ENCODE peak calls at places on chromosome 22, in nine cellular contexts. U is left lung; H is CD8-positive, alpha-beta memory T cell; B is thyroid gland; E is IMR-90; D is mammary epithelial cell; Y is CD8-positive, alpha-beta T cell; O is A549; W is tibial artery. X is an unnamed sample.
A peak's percentile ranks its signal among the peaks of the same experiment; 100 is the strongest.

GRCh38 chr22:17970205-17970708 is 54.1 kb downstream of the MICAL3 start:
- DNase-seq in H (no peak), W (no peak), U (no peak), Y (no peak), B (no peak), O (no peak), D (no peak), E (peak; percentile 85), X (no peak)

GRCh38 chr22:35134637-35135036 is 68.7 kb downstream of the ISX start:
- DNase-seq in W (no peak), O (no peak), Y (no peak), D (no peak), U (no peak), H (no peak), E (no peak), B (no peak), X (no peak)

GRCh38 chr22:36194971-36195370 is 6.6 kb downstream of the APOL4 start:
- DNase-seq in E (peak; percentile 77), Y (peak; percentile 41), B (peak; percentile 58), D (peak; percentile 32), H (no peak), W (no peak), O (peak; percentile 59), U (peak; percentile 67), X (peak; percentile 83)

GRCh38 chr22:43050995-43051394 is 36.0 kb upstream of the PACSIN2 start:
- DNase-seq in O (peak; percentile 46), U (no peak), D (no peak), H (no peak), E (no peak), B (no peak), W (no peak), Y (no peak), X (no peak)

GRCh38 chr22:41352058-41352457 is 29.7 kb upstream of the TEF start:
- DNase-seq in E (peak; percentile 55), W (no peak), B (no peak), Y (no peak), O (peak; percentile 56), H (no peak), U (no peak), D (peak; percentile 50), X (no peak)

GRCh38 chr22:44391026-44391425 is 78.3 kb upstream of the SHISAL1 start:
- DNase-seq in B (no peak), W (peak; percentile 32), U (peak; percentile 27), H (no peak), E (no peak), Y (no peak), D (no peak), O (no peak), X (no peak)

GRCh38 chr22:26956346-26956745 is 299.0 kb downstream of the MIAT start:
- DNase-seq in W (no peak), O (no peak), U (no peak), Y (no peak), E (no peak), B (peak; percentile 83), H (no peak), D (no peak), X (no peak)

GRCh38 chr22:46861968-46862367 is 99.5 kb downstream of the TBC1D22A start:
- DNase-seq in U (no peak), D (no peak), Y (no peak), H (no peak), B (no peak), W (peak; percentile 32), O (no peak), E (no peak), X (no peak)

GRCh38 chr22:17213976-17214375 is 5.3 kb downstream of the ADA2 start:
- DNase-seq in W (no peak), H (no peak), B (peak; percentile 56), O (peak; percentile 24), U (peak; percentile 60), E (peak; percentile 3), D (no peak), Y (peak; percentile 59), X (peak; percentile 73)

GRCh38 chr22:48653929-48654328 is 1173.7 kb downstream of the BRD1 start:
- DNase-seq in O (no peak), B (no peak), U (no peak), W (no peak), Y (no peak), H (no peak), E (no peak), D (no peak), X (no peak)

GRCh38 chr22:24952837-24953293 is 349 bp downstream of the KIAA1671 start:
- DNase-seq in E (peak; percentile 7), D (peak; percentile 73), W (peak; percentile 77), H (no peak), Y (no peak), B (peak; percentile 69), U (peak; percentile 34), O (peak; percentile 67), X (no peak)

GRCh38 chr22:42720263-42721044 is at the start of gene A4GALT:
- DNase-seq in O (no peak), E (no peak), W (no peak), H (no peak), D (no peak), B (no peak), Y (no peak), U (no peak), X (no peak)

DNA sequence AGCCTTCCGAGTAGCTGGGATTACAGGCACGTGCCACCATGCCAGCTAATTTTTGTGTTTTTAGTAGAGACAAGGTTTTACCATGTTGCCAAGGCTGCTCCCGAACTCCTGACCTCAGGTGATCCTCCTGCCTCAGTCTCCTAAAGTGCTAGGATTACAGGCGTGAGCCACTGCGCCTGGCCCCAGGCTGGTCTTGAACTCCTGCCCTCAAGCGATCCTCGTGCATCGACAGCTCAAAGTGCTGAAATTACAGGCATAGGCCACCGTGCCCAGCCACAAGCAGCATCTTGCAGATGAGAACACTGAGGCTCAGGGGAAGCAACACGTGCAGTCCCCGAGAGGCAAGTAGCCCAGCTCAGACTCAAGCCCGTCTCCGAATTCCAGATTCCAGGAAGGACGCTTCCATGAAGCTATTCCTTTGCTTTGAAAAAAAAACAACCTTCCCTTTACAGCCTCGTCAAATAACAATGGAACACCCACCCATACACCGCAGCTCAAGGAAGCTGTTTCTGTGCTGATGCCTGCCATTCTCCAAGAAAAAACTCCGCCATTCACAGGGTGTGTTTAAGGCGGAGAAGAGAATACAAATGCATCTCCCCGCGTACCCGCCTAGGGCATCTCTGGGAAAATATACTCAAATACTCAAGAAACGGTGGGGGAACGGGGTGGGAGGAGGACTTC is 34.5 kb upstream of the PDGFB start:
- DNase-seq in H (no peak), O (no peak), U (no peak), B (no peak), D (no peak), Y (no peak), W (no peak), E (no peak), X (no peak)
- H3K27ac ChIP-seq in H (no peak overlapping the region), O (no peak overlapping the region), U (peak overlapping the region; percentile 13), B (no peak overlapping the region), D (no peak overlapping the region), Y (no peak overlapping the region), W (no peak overlapping the region), E (no peak overlapping the region), X (peak overlapping the region; percentile 0)

DNA sequence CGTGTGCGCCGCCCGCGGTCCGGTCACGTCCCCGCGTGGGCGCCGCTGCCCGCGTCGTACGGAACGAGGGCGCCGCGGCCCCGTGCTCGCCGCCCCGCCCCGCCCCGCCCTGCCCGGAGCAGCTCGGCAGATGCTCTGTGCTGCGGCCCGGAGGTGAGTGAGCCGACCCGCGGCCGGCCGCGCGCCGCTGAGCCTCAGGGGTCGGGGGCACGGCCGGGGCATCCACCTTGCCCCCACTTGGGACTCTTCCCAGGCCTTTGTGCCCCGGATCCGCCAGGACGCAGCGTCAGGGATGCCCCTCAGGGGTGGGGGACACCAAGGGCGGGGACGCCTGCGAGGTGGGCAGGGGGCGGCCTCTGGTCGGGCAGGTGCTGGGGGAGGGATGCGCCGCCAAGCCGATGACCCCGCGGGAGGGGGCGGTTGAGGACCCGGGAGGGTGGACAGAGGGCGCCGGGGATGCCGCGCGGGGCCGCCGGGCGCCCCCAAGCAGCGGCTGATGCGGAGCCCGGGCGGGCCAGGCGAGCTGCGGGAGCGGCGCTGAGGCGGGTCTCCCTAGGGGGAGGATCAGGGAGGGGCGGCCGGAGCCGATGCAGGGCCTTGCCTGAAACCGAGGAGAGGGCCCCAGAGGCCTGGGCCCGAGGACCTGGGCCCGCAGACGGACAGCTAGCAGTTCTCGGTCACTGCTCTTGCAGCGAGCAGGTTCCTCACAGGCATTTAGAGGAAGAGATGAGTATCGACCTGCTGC is at the start of gene GNAZ:
- DNase-seq in Y (no peak), E (no peak), W (peak; percentile 65), D (no peak), H (no peak), U (peak; percentile 34), O (peak; percentile 5), B (peak; percentile 43), X (no peak)
- H3K27ac ChIP-seq in Y (no peak within 1 kb of the TSS), E (no peak within 1 kb of the TSS), W (peak within 1 kb of the TSS; percentile 56), D (no peak within 1 kb of the TSS), H (peak within 1 kb of the TSS; percentile 3), U (no peak within 1 kb of the TSS), O (peak within 1 kb of the TSS; percentile 93), B (no peak within 1 kb of the TSS), X (peak within 1 kb of the TSS; percentile 9)

GRCh38 chr22:29813563-29813962 is 24.5 kb downstream of the ASCC2 start:
- DNase-seq in B (no peak), D (no peak), H (no peak), W (no peak), Y (no peak), O (peak; percentile 69), E (no peak), U (no peak), X (no peak)

GRCh38 chr22:29813126-29813525 is 24.9 kb downstream of the ASCC2 start:
- DNase-seq in W (no peak), E (no peak), O (no peak), D (no peak), U (no peak), Y (no peak), H (no peak), B (no peak), X (no peak)

GRCh38 chr22:29814003-29814402 is 24.1 kb downstream of the ASCC2 start:
- DNase-seq in U (no peak), B (no peak), Y (no peak), E (no peak), D (no peak), O (no peak), H (no peak), W (no peak), X (no peak)

GRCh38 chr22:29810156-29810555 is 27.9 kb downstream of the ASCC2 start:
- DNase-seq in W (no peak), Y (no peak), O (no peak), E (no peak), D (no peak), B (no peak), H (no peak), U (no peak), X (no peak)

DNA sequence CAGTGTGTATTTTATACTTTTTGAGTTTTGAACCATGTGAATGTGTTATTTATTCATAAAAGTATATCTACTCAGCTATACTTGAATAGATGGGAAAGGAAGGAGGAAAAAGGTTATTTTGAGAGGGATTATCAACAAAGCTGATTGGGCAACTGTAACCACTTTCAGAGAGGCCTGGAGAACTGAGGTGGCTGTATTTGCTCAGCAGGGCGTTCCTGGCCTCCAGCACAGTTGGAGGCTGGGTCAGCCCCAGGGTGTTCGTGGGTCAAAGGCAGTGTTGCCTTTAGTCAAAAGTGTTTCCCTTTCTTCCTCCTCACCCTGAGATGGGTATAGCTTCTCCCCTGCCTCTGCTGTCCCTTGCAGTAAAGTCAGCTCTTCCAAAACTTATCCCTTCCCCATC is 26.7 kb downstream of the ASCC2 start:
- DNase-seq in B (no peak), W (no peak), E (no peak), H (no peak), U (peak; percentile 74), D (no peak), Y (no peak), O (peak; percentile 40), X (no peak)
- H3K27ac ChIP-seq in B (no peak overlapping the region), W (no peak overlapping the region), E (no peak overlapping the region), H (no peak overlapping the region), U (peak overlapping the region; percentile 36), D (no peak overlapping the region), Y (no peak overlapping the region), O (peak overlapping the region; percentile 75), X (no peak overlapping the region)

GRCh38 chr22:19843857-19844422 is 10.7 kb downstream of the GNB1L start:
- DNase-seq in O (no peak), B (no peak), U (no peak), H (no peak), W (no peak), D (no peak), Y (no peak), E (no peak), X (no peak)
- H3K27ac ChIP-seq in O (no peak overlapping the region), B (peak overlapping the region; percentile 60), U (peak overlapping the region; percentile 70), H (no peak overlapping the region), W (peak overlapping the region; percentile 52), D (no peak overlapping the region), Y (no peak overlapping the region), E (no peak overlapping the region), X (no peak overlapping the region)